ENCODE peak calls at places on chromosomes 5 and 9, in four cellular contexts. K is psoas muscle, B is IMR-90, E is body of pancreas. O is an unnamed sample.

GRCh38 chr9:72533322-72533721 is 11.9 kb downstream of the TMC1 start:
- DNase-seq in K (no peak), B (peak; percentile 49), E (no peak), O (no peak)

GRCh38 chr5:10632110-10632903 is 68.4 kb downstream of the ANKRD33B start:
- DNase-seq in K (no peak), B (peak; percentile 59), E (peak; percentile 21), O (no peak)

GRCh38 chr5:40669606-40670005 is 10.1 kb upstream of the PTGER4 start:
- DNase-seq in K (no peak), B (no peak), E (no peak), O (no peak)

GRCh38 chr9:113425072-113425471 is 14.5 kb downstream of the C9orf43 start:
- DNase-seq in K (no peak), B (no peak), E (no peak), O (no peak)

GRCh38 chr5:147208134-147208533 is 26.7 kb upstream of the STK32A start:
- DNase-seq in K (no peak), B (no peak), E (no peak), O (no peak)

GRCh38 chr5:141889282-141889871 is 11.2 kb upstream of the PCDH1 start:
- DNase-seq in K (no peak), B (no peak), E (no peak), O (no peak)

GRCh38 chr5:66967102-66967501 is 229.5 kb downstream of the CD180 start:
- DNase-seq in K (no peak), B (peak; percentile 86), E (no peak), O (no peak)

GRCh38 chr5:179143446-179143845 is 83.3 kb downstream of the ZNF354C start:
- DNase-seq in K (no peak), B (peak; percentile 43), E (no peak), O (no peak)

GRCh38 chr9:89743576-89744254 is 138.9 kb downstream of the GADD45G start:
- DNase-seq in K (no peak), B (no peak), E (no peak), O (no peak)

GRCh38 chr9:3647652-3648051 is 121.9 kb upstream of the RFX3 start:
- DNase-seq in K (no peak), B (no peak), E (no peak), O (no peak)

GRCh38 chr5:125412051-125412560 is 665.7 kb upstream of the ZNF608 start:
- DNase-seq in K (no peak), B (no peak), E (no peak), O (peak; percentile 13)

GRCh38 chr5:59330680-59331079 is 562.8 kb downstream of the PDE4D start:
- DNase-seq in K (no peak), B (no peak), E (no peak), O (no peak)

GRCh38 chr5:157109744-157110143 is 900 bp upstream of the HAVCR2 start:
- DNase-seq in K (no peak), B (no peak), E (peak; percentile 7), O (no peak)

GRCh38 chr5:4551034-4551433 is 589.1 kb upstream of the ADAMTS16 start:
- DNase-seq in K (no peak), B (no peak), E (no peak), O (no peak)

GRCh38 chr9:20649381-20649780 is 27.1 kb upstream of the MLLT3 start:
- DNase-seq in K (no peak), B (no peak), E (no peak), O (no peak)

GRCh38 chr9:114351932-114352331 is 22.3 kb downstream of the ORM2 start:
- DNase-seq in K (no peak), B (no peak), E (no peak), O (no peak)

GRCh38 chr9:90059436-90059835 is 454.6 kb downstream of the GADD45G start:
- DNase-seq in K (no peak), B (no peak), E (no peak), O (no peak)

GRCh38 chr9:101398930-101399640 is 434 bp downstream of the ZNF189 start:
- DNase-seq in K (peak; percentile 16), B (no peak), E (peak; percentile 13), O (peak; percentile 28)

GRCh38 chr9:35662437-35662836 is 2.6 kb downstream of the ARHGEF39 start:
- DNase-seq in K (no peak), B (no peak), E (no peak), O (no peak)

GRCh38 chr9:35665471-35665818 is 450 bp upstream of the ARHGEF39 start:
- DNase-seq in K (no peak), B (no peak), E (no peak), O (no peak)

GRCh38 chr9:35666045-35666444 is 1.1 kb upstream of the ARHGEF39 start:
- DNase-seq in K (no peak), B (no peak), E (no peak), O (no peak)

GRCh38 chr9:35666547-35666946 is 1.6 kb upstream of the ARHGEF39 start:
- DNase-seq in K (no peak), B (no peak), E (no peak), O (no peak)

DNA sequence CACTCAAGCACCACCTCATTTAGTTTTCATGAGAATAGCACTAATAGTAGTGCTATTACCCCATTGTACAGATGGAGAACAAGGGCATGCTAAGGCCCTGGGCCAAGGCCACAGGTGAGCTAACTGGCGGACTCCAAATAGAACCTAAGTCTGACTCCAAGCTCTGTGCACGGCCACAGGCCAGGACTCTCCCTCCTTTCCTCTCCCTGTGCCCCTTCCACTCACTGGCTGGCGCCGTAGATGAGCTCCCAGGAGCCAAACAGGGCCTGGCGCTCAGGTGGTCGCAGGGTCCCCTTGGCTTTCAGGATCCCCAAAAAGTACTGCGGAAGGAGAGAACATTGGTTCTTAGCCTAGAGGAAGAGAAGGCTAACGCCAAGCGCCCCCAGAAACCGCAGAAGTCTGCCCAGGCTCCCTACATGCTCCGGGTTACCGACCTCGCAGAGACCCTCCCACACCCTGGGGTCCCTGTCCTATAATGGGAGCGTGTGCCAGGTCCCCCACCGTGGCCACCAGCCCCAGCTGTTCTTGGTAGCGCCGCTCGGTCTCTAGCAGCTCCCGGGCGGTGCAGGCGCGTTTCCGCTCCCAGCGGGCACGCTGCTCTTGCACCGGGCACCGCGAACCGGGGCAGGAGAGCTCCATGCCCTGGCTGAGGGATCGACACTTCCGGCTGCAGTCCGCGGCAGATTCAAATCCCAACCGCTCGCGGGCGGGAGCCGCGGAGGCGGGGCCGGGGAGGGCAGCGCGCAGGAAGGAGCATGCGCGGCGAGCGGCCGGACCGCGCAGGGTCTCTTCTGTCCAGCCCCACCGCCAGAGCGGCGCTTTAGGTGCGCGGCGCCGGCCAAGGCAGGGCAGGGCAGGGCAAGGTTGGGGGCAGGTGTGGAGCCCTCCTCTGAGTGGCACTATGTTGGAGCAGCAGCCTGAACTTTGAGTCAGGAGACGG is at the start of gene ARHGEF39:
- DNase-seq in K (peak; percentile 85), B (peak; percentile 68), E (peak; percentile 85), O (peak; percentile 86)
- H3K4me1 ChIP-seq in K (peaks cover 24% of the 10 kb centered on the region), B (peaks cover 25% of the 10 kb centered on the region), E (peaks cover 49% of the 10 kb centered on the region), O (peaks cover 30% of the 10 kb centered on the region)

GRCh38 chr5:1014781-1015221 is 6.2 kb downstream of the NKD2 start:
- DNase-seq in K (peak; percentile 11), B (no peak), E (no peak), O (peak; percentile 34)
- H3K4me1 ChIP-seq in K (no peaks in the 10 kb centered on the region), B (no peaks in the 10 kb centered on the region), E (peaks cover 15% of the 10 kb centered on the region), O (peaks cover 12% of the 10 kb centered on the region)

DNA sequence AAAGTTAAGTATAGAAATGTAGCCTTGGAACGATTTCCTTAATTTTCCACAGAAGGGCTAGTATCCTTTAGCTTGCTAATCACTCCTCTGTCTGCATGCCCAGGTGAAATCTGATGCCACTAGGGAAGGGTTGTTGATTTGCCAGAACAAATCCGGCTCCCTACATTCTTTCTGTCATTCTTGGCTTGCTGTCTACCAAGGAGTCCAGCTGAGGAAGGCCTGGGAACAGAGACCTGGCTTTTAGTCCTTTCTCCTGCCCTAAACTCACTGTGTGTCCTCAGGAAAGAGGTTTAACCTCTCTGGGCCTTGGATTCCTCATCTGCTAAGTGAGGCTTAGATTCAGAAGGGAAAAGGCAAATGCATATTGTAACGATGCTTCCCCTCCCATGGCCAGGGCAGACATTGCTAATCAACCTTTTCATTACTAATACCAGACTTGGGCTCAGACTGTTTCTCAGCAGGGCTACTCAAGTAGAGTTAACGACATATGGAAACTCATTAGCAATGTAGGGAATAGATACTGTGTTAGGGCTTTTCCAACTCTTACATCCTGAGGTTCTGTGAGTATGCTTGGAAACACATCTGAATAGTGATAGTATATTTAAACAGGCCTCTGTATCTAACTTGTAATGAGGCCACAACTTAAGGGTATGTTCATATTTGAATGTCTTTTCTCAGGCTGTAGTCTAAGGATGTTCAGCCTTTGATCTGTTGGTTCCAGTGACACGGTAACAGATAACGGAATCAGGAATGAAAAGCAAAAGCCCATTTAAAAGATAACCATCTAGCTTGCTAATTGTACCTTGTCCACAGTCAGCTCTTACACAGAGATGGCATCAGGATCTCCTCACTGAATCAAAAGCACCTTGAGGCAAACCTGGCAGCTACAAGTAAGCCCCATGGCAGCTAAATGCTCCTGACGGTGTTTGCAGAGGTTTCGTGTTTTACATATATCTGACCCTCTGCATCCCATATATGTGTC is 4.1 kb downstream of the GALNT10 start:
- DNase-seq in K (no peak), B (peak; percentile 73), E (no peak), O (no peak)
- H3K4me1 ChIP-seq in K (peaks cover 23% of the 10 kb centered on the region), B (peaks cover 33% of the 10 kb centered on the region), E (peaks cover 31% of the 10 kb centered on the region), O (peaks cover 57% of the 10 kb centered on the region)

GRCh38 chr9:136621734-136622093 is 41.0 kb upstream of the EGFL7 start:
- DNase-seq in K (no peak), B (no peak), E (no peak), O (no peak)
- H3K4me1 ChIP-seq in K (peaks cover 21% of the 10 kb centered on the region), B (peaks cover 12% of the 10 kb centered on the region), E (peaks cover 30% of the 10 kb centered on the region), O (peaks cover 31% of the 10 kb centered on the region)

O was measured in heart left ventricle.